ENCODE peak calls at places on chromosomes 13 and 19, in four cellular contexts. E, X, P and A are unnamed samples.

GRCh38 chr13:44404261-44405139 is 30.9 kb downstream of the SERP2 start:
- DNase-seq in E (no peak), X (no peak), P (no peak), A (no peak)

GRCh38 chr13:42333613-42334328 is 61.8 kb downstream of the AKAP11 start:
- DNase-seq in X (no peak), E (peak; percentile 22), P (no peak), A (peak; percentile 21)

GRCh38 chr13:90256746-90257145 is 1090.7 kb upstream of the MIR17HG start:
- DNase-seq in P (no peak), E (no peak), X (no peak), A (no peak)

GRCh38 chr19:18350490-18350889 is 10.1 kb downstream of the PGPEP1 start:
- DNase-seq in P (no peak), E (no peak), X (no peak), A (no peak)

GRCh38 chr19:54310543-54310942 is 2.4 kb downstream of the LILRA5 start:
- DNase-seq in E (no peak), P (no peak), X (no peak), A (no peak)

GRCh38 chr13:41603917-41604316 is 146.6 kb downstream of the RGCC start:
- DNase-seq in P (peak; percentile 11), E (peak; percentile 78), X (no peak), A (peak; percentile 69)

GRCh38 chr13:37899753-37900152 is 30.2 kb upstream of the TRPC4 start:
- DNase-seq in X (no peak), P (no peak), E (no peak), A (no peak)

GRCh38 chr13:94345374-94346195 is 133.9 kb downstream of the DCT start:
- DNase-seq in P (no peak), E (peak; percentile 44), X (no peak), A (peak; percentile 73)

GRCh38 chr19:48554385-48555091 is 2.6 kb downstream of the SULT2B1 start:
- DNase-seq in E (no peak), P (no peak), X (no peak), A (no peak)

GRCh38 chr19:47390533-47391488 is 28.5 kb downstream of the MEIS3 start:
- DNase-seq in P (no peak), E (no peak), X (no peak), A (no peak)

GRCh38 chr19:58584498-58585441 is 11.6 kb upstream of the MZF1 start:
- DNase-seq in X (no peak), P (peak; percentile 29), E (no peak), A (no peak)

GRCh38 chr19:47652285-47652684 is 43.4 kb downstream of the BICRA start:
- DNase-seq in E (no peak), P (no peak), X (no peak), A (no peak)

GRCh38 chr13:32736648-32737047 is 150.4 kb downstream of the PDS5B start:
- DNase-seq in E (no peak), P (no peak), X (no peak), A (peak; percentile 55)

GRCh38 chr13:33545492-33545891 is 259.9 kb upstream of the STARD13 start:
- DNase-seq in P (no peak), E (no peak), X (no peak), A (no peak)

GRCh38 chr13:19587635-19588300 is 26.4 kb upstream of the TPTE2 start:
- DNase-seq in P (no peak), X (no peak), E (peak; percentile 52), A (peak; percentile 51)

GRCh38 chr19:32309711-32310390 is 35.6 kb upstream of the ZNF507 start:
- DNase-seq in E (no peak), P (no peak), X (no peak), A (no peak)

GRCh38 chr19:54481326-54481930 is 8.3 kb upstream of the CDC42EP5 start:
- DNase-seq in P (peak; percentile 51), X (no peak), E (peak; percentile 33), A (peak; percentile 62)

GRCh38 chr19:41886761-41887710 is 4.1 kb downstream of the ARHGEF1 start:
- DNase-seq in E (no peak), X (no peak), P (no peak), A (no peak)

GRCh38 chr13:88544836-88545235 is 873.7 kb downstream of the SLITRK5 start:
- DNase-seq in E (no peak), P (no peak), X (no peak), A (no peak)

GRCh38 chr19:54434112-54434861 is 14.7 kb upstream of the LENG8 start:
- DNase-seq in X (no peak), P (no peak), E (no peak), A (no peak)

GRCh38 chr19:40601061-40601973 is at the start of gene LTBP4:
- DNase-seq in X (no peak), P (peak; percentile 70), E (no peak), A (no peak)

GRCh38 chr13:51728972-51729371 is 75.0 kb downstream of the DHRS12 start:
- DNase-seq in E (peak; percentile 92), X (no peak), P (no peak), A (no peak)

GRCh38 chr13:113941571-113942191 is 32.2 kb downstream of the C13orf46 start:
- DNase-seq in E (no peak), X (no peak), P (no peak), A (no peak)

GRCh38 chr13:102847272-102848234 is 1.7 kb downstream of the ERCC5 start:
- DNase-seq in E (peak; percentile 54), P (no peak), X (no peak), A (peak; percentile 62)

GRCh38 chr19:57778358-57778757 is 8.9 kb downstream of the ZNF586 start:
- DNase-seq in P (no peak), X (no peak), E (no peak), A (no peak)

GRCh38 chr13:66200555-66200954 is 1029.6 kb downstream of the PCDH9 start:
- DNase-seq in P (no peak), X (no peak), E (no peak), A (no peak)
- TF ChIP-seq FOS in P (no peak), X (no peak), E (no peak), A (no peak)

GRCh38 chr19:4229179-4229931 is at the start of gene EBI3:
- DNase-seq in P (peak; percentile 77), E (peak; percentile 65), X (peak; percentile 88), A (peak; percentile 23)
- TF ChIP-seq FOS in P (no peak), E (no peak), X (no peak), A (no peak)

GRCh38 chr13:40428354-40428753 is 238.1 kb downstream of the FOXO1 start:
- DNase-seq in X (no peak), E (no peak), P (no peak), A (no peak)

GRCh38 chr13:40432018-40432978 is 234.1 kb downstream of the FOXO1 start:
- DNase-seq in P (no peak), X (peak; percentile 48), E (no peak), A (no peak)

GRCh38 chr13:40433577-40433976 is 232.9 kb downstream of the FOXO1 start:
- DNase-seq in X (no peak), P (no peak), E (no peak), A (no peak)

GRCh38 chr13:40434516-40435397 is 231.7 kb downstream of the FOXO1 start:
- DNase-seq in E (no peak), P (no peak), X (no peak), A (no peak)

DNA sequence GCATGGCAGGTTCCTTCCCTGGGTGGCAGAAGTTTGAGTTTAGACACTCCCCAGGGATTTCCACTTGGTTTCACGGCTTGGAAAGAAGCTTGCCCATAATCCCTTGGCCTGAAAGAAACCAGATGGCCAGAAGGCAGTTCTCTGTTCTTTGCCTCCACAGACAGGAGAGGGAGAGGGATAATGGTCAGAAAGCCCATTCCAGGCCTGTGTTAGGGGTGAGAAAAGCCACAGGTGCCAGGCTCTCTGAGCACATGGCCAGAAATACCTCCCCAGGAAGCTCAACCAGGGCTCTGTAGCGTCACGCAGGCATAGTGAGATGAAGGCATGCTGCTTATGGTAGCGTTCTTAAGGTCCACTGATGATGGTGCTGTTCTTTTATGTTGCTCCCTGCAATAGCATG is 236.2 kb downstream of the FOXO1 start:
- DNase-seq in P (no peak), E (no peak), X (no peak), A (no peak)
- TF ChIP-seq FOS in P (no peak), E (no peak), X (no peak), A (no peak)

GRCh38 chr19:6452899-6453298 is 6.7 kb downstream of the SLC25A23 start:
- DNase-seq in X (no peak), P (no peak), E (no peak), A (no peak)
- TF ChIP-seq FOS in X (no peak), P (no peak), E (no peak), A (no peak)

GRCh38 chr13:110830800-110831371 is 84.0 kb downstream of the ANKRD10 start:
- DNase-seq in P (no peak), X (no peak), E (no peak), A (no peak)

GRCh38 chr13:110832531-110832930 is 82.3 kb downstream of the ANKRD10 start:
- DNase-seq in X (no peak), P (no peak), E (no peak), A (no peak)

GRCh38 chr13:110830331-110830730 is 84.5 kb downstream of the ANKRD10 start:
- DNase-seq in E (no peak), X (no peak), P (no peak), A (no peak)

GRCh38 chr13:110832205-110832479 is 82.7 kb downstream of the ANKRD10 start:
- DNase-seq in E (no peak), X (no peak), P (no peak), A (no peak)

GRCh38 chr13:110831437-110832204 is 83.2 kb downstream of the ANKRD10 start:
- DNase-seq in P (no peak), E (no peak), X (no peak), A (no peak)
- TF ChIP-seq FOS in P (no peak), E (no peak), X (no peak), A (no peak)

DNA sequence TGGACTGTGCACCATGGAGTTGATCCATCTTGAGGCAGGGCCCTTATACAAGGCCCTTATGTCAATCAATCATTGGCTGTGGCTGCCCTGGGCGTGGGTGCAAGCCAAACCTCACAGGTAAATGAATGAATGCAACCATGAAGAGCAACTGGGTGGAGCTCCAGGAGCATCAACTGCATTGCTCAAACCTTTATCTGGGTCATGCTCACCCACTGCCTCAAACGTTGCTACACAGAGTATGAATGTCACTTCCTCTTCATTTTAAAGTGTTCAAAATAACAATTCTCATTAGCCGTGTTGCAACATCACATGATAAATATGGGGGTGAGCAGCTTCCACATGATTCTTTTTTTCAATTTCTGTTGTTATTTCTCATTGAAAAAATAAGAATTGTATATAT is 6.4 kb upstream of the ZNF333 start:
- DNase-seq in E (no peak), X (no peak), P (no peak), A (no peak)
- TF ChIP-seq FOS in E (no peak), X (no peak), P (no peak), A (no peak)

GRCh38 chr19:3433313-3433712 is 47.0 kb downstream of the SMIM24 start:
- DNase-seq in X (no peak), E (no peak), P (no peak), A (no peak)
- TF ChIP-seq FOS in X (no peak), E (no peak), P (no peak), A (no peak)

GRCh38 chr19:51372649-51373504 is at the start of gene NKG7:
- DNase-seq in X (peak; percentile 68), P (peak; percentile 31), E (no peak), A (no peak)
- TF ChIP-seq FOS in X (no peak), P (no peak), E (no peak), A (no peak)